ENCODE peak calls at places on chromosomes 11 and 22, in nine cellular contexts. T is skeletal muscle cell; M is epithelial cell of esophagus; U is EL; W is stimulated activated CD4-positive, alpha-beta T cell treated with anti-CD3 and anti-CD28 coated beads, Interleukin-4, amount 100 ng/mL, for 48 hours; B is left ventricle myocardium superior; V is H7; P is upper lobe of left lung; X is NCI-H774. N is an unnamed sample.
A peak's percentile ranks its signal among the peaks of the same experiment; 100 is the strongest.

GRCh38 chr11:57434640-57435546 is 8.0 kb upstream of the SLC43A3 start:
- DNase-seq in W (no peak), B (no peak), T (peak; percentile 88), U (peak; percentile 85), M (peak; percentile 96), X (no peak), P (no peak), V (no peak), N (no peak)

GRCh38 chr22:47777426-47777825 is 1015.0 kb downstream of the TBC1D22A start:
- DNase-seq in T (no peak), W (no peak), M (no peak), B (no peak), V (no peak), U (no peak), X (no peak), P (no peak), N (no peak)

GRCh38 chr11:37449146-37449545 is 851.1 kb upstream of the RAG2 start:
- DNase-seq in B (no peak), U (peak; percentile 68), P (no peak), V (peak; percentile 6), M (peak; percentile 66), W (no peak), T (peak; percentile 15), X (no peak), N (no peak)

GRCh38 chr11:5499671-5500070 is 10.1 kb downstream of the UBQLN3 start:
- DNase-seq in X (no peak), B (no peak), M (no peak), V (no peak), T (no peak), W (no peak), U (no peak), P (no peak), N (no peak)

GRCh38 chr11:115579181-115579825 is 75.1 kb upstream of the CADM1 start:
- DNase-seq in W (no peak), B (no peak), X (no peak), U (no peak), P (no peak), T (no peak), M (no peak), V (no peak), N (no peak)

GRCh38 chr11:126058090-126058489 is 4.6 kb downstream of the CDON start:
- DNase-seq in M (no peak), X (no peak), B (no peak), W (no peak), U (no peak), V (no peak), T (no peak), P (no peak), N (no peak)

GRCh38 chr11:1302041-1302460 is 7.4 kb downstream of the TOLLIP start:
- DNase-seq in U (no peak), V (no peak), P (peak; percentile 72), T (no peak), X (no peak), W (no peak), M (no peak), B (no peak), N (no peak)

GRCh38 chr11:36311926-36312592 is 16.0 kb downstream of the PRR5L start:
- DNase-seq in B (no peak), P (no peak), W (no peak), T (no peak), V (no peak), U (peak; percentile 46), M (peak; percentile 30), X (peak; percentile 43), N (no peak)

GRCh38 chr11:79538775-79539174 is 97.9 kb upstream of the TENM4 start:
- DNase-seq in W (no peak), U (no peak), T (no peak), P (no peak), V (no peak), X (no peak), M (peak; percentile 84), B (no peak), N (no peak)

GRCh38 chr11:91248199-91248807 is 976.3 kb upstream of the FAT3 start:
- DNase-seq in V (no peak), W (peak; percentile 3), T (no peak), U (peak; percentile 23), M (peak; percentile 59), X (peak; percentile 4), B (no peak), P (no peak), N (no peak)

GRCh38 chr22:30872282-30873041 is 96.1 kb downstream of the MORC2 start:
- DNase-seq in P (no peak), M (no peak), T (no peak), V (peak; percentile 46), B (peak; percentile 8), W (no peak), X (no peak), U (no peak), N (no peak)

GRCh38 chr11:2534957-2535672 is 90.3 kb downstream of the KCNQ1 start:
- DNase-seq in M (no peak), W (no peak), T (no peak), U (no peak), P (no peak), V (no peak), X (no peak), B (peak; percentile 22), N (peak; percentile 68)

GRCh38 chr11:111697910-111698309 is 68.3 kb downstream of the PPP2R1B start:
- DNase-seq in P (no peak), U (no peak), V (no peak), X (no peak), M (no peak), T (no peak), B (no peak), W (no peak), N (no peak)

GRCh38 chr11:74123008-74123448 is 47.8 kb downstream of the C2CD3 start:
- DNase-seq in U (peak; percentile 23), B (no peak), X (no peak), T (no peak), W (no peak), P (no peak), M (no peak), V (no peak), N (no peak)

GRCh38 chr22:17951315-17951714 is 73.0 kb downstream of the MICAL3 start:
- DNase-seq in V (no peak), M (no peak), U (no peak), P (no peak), T (no peak), X (no peak), W (no peak), B (no peak), N (no peak)

GRCh38 chr11:97259434-97259833 is 869.6 kb downstream of the JRKL start:
- DNase-seq in X (no peak), T (no peak), P (no peak), V (no peak), U (no peak), M (no peak), B (no peak), W (no peak), N (no peak)

GRCh38 chr11:112524808-112525207 is 264.1 kb upstream of the PLET1 start:
- DNase-seq in V (no peak), W (no peak), P (no peak), X (no peak), U (no peak), B (peak; percentile 52), M (no peak), T (no peak), N (no peak)

GRCh38 chr22:38088723-38089473 is 4.9 kb upstream of the SLC16A8 start:
- DNase-seq in B (no peak), U (peak; percentile 22), X (no peak), V (peak; percentile 92), P (peak; percentile 84), W (no peak), M (peak; percentile 37), T (no peak), N (peak; percentile 18)

GRCh38 chr22:33347002-33347401 is 288.8 kb upstream of the SYN3 start:
- DNase-seq in P (no peak), B (no peak), U (no peak), M (no peak), T (no peak), X (no peak), V (no peak), W (no peak), N (no peak)

N was measured in Right ventricle myocardium inferior.